ENCODE peak calls at places on chromosomes 2 and 18, in nine cellular contexts. S is hepatocyte, O is OCI-LY7, G is PC-3, W is GM23338, B is HCT116, E is neural progenitor cell, F is GM23248, Z is SK-N-SH. P is an unnamed sample.

GRCh38 chr2:196239622-196240587 is 68.5 kb upstream of the STK17B start:
- DNase-seq in S (no peak), E (no peak), G (peak), F (peak), Z (no peak), W (peak), O (peak), B (peak), P (peak)

GRCh38 chr2:28709101-28709500 is 42.5 kb upstream of the PPP1CB start:
- DNase-seq in W (no peak), S (peak), Z (no peak), G (no peak), B (no peak), O (no peak), F (peak), E (no peak), P (no peak)

GRCh38 chr18:36078751-36079529 is 11.6 kb upstream of the RPRD1A start:
- DNase-seq in F (peak), E (no peak), G (no peak), B (no peak), Z (no peak), S (no peak), O (no peak), W (no peak), P (no peak)

GRCh38 chr2:204012081-204012653 is 75.6 kb downstream of the ICOS start:
- DNase-seq in O (no peak), F (peak), E (no peak), B (no peak), Z (peak), G (peak), S (peak), W (no peak), P (no peak)

GRCh38 chr2:216034065-216034464 is 20.7 kb upstream of the MREG start:
- DNase-seq in O (peak), F (peak), W (peak), G (peak), B (peak), E (peak), S (peak), Z (peak), P (peak)

GRCh38 chr2:127413782-127414743 is 4.2 kb upstream of the PROC start:
- DNase-seq in G (peak), O (no peak), B (no peak), E (no peak), S (peak), F (peak), W (no peak), Z (no peak), P (no peak)

GRCh38 chr2:85501244-85501643 is 37.7 kb upstream of the MAT2A start:
- DNase-seq in O (no peak), F (no peak), E (no peak), B (no peak), W (peak), S (no peak), Z (no peak), G (peak), P (no peak)

GRCh38 chr2:17298453-17298852 is 219.8 kb downstream of the RAD51AP2 start:
- DNase-seq in G (no peak), Z (no peak), S (no peak), O (no peak), F (peak), B (no peak), W (no peak), E (no peak), P (no peak)

GRCh38 chr18:12659904-12660605 is 2.1 kb upstream of the SPIRE1 start:
- DNase-seq in B (peak), W (peak), S (peak), Z (peak), G (peak), F (peak), E (peak), O (peak), P (peak)

GRCh38 chr2:105261061-105261460 is 19.5 kb downstream of the GPR45 start:
- DNase-seq in O (no peak), Z (peak), S (peak), W (no peak), F (peak), B (no peak), G (no peak), E (no peak), P (no peak)

GRCh38 chr2:65545818-65546217 is 113.4 kb upstream of the SPRED2 start:
- DNase-seq in B (no peak), O (no peak), Z (no peak), S (peak), F (peak), W (no peak), G (no peak), E (no peak), P (no peak)

GRCh38 chr2:60554649-60555065 is 1.2 kb upstream of the BCL11A start:
- DNase-seq in E (peak), F (no peak), B (no peak), Z (peak), S (peak), G (no peak), W (peak), O (no peak), P (no peak)

GRCh38 chr2:228681426-228681825 is 499.9 kb upstream of the SPHKAP start:
- DNase-seq in Z (peak), G (peak), S (peak), W (peak), B (peak), O (no peak), E (peak), F (peak), P (no peak)

GRCh38 chr2:214193943-214194342 is 216.9 kb upstream of the VWC2L start:
- DNase-seq in S (no peak), G (peak), E (no peak), F (peak), B (peak), O (no peak), W (no peak), Z (no peak), P (no peak)

GRCh38 chr2:177285892-177286715 is 21.6 kb upstream of the NFE2L2 start:
- DNase-seq in O (no peak), Z (no peak), E (no peak), S (no peak), G (no peak), B (no peak), F (no peak), W (no peak), P (no peak)

GRCh38 chr2:158191569-158191968 is 89.9 kb downstream of the UPP2 start:
- DNase-seq in B (no peak), S (no peak), E (no peak), W (peak), F (no peak), G (no peak), Z (no peak), O (no peak), P (no peak)

GRCh38 chr2:121282800-121283382 is 2.1 kb downstream of the TFCP2L1 start:
- DNase-seq in W (no peak), S (no peak), B (no peak), O (no peak), Z (no peak), F (no peak), E (no peak), G (no peak), P (no peak)

GRCh38 chr2:191204443-191204842 is 40.8 kb upstream of the MYO1B start:
- DNase-seq in F (no peak), S (no peak), G (no peak), O (no peak), B (no peak), E (no peak), Z (no peak), W (no peak), P (peak)

GRCh38 chr2:240655931-240656886 is 26.5 kb downstream of the AQP12B start:
- DNase-seq in E (no peak), B (no peak), O (no peak), G (peak), S (no peak), F (peak), Z (no peak), W (no peak), P (no peak)

GRCh38 chr18:13273800-13274199 is 55.2 kb downstream of the LDLRAD4 start:
- DNase-seq in E (no peak), G (no peak), S (no peak), O (no peak), W (no peak), F (no peak), Z (no peak), B (no peak), P (no peak)

GRCh38 chr18:43116699-43117294 is 1.3 kb upstream of the RIT2 start:
- DNase-seq in W (no peak), O (no peak), S (no peak), B (no peak), E (no peak), G (no peak), Z (no peak), F (no peak), P (no peak)

GRCh38 chr2:27664622-27665363 is 1.1 kb downstream of the SLC4A1AP start:
- DNase-seq in E (no peak), W (no peak), G (no peak), B (no peak), S (no peak), Z (no peak), O (no peak), F (no peak), P (peak)

GRCh38 chr2:238866656-238867277 is 18.9 kb downstream of the TWIST2 start:
- DNase-seq in S (no peak), W (no peak), Z (peak), B (no peak), G (no peak), O (no peak), F (peak), E (no peak), P (no peak)

GRCh38 chr2:237998530-237998929 is 31.7 kb downstream of the UBE2F start:
- DNase-seq in F (peak), O (no peak), B (no peak), Z (no peak), G (no peak), S (peak), W (no peak), E (no peak), P (no peak)

GRCh38 chr18:22475426-22476100 is 57.8 kb upstream of the CTAGE1 start:
- DNase-seq in E (no peak), W (no peak), B (no peak), G (no peak), Z (no peak), O (no peak), S (no peak), F (no peak), P (no peak)

GRCh38 chr18:45108754-45109153 is 428.1 kb downstream of the SETBP1 start:
- DNase-seq in B (no peak), G (no peak), S (no peak), Z (no peak), O (no peak), F (no peak), W (no peak), E (no peak), P (no peak)

GRCh38 chr18:67145586-67146292 is 370.8 kb downstream of the DSEL start:
- DNase-seq in B (no peak), F (no peak), E (no peak), W (no peak), O (no peak), G (no peak), S (peak), Z (no peak), P (no peak)

GRCh38 chr18:13434854-13435253 is 216.3 kb downstream of the LDLRAD4 start:
- DNase-seq in E (no peak), Z (no peak), G (no peak), W (no peak), S (no peak), O (no peak), F (no peak), B (no peak), P (no peak)

GRCh38 chr2:121173112-121173511 is 111.9 kb downstream of the TFCP2L1 start:
- DNase-seq in E (no peak), F (no peak), B (no peak), O (no peak), Z (no peak), W (no peak), G (peak), S (no peak), P (no peak)

GRCh38 chr2:55885944-55886281 is 37.7 kb downstream of the EFEMP1 start:
- DNase-seq in O (no peak), G (no peak), B (no peak), W (no peak), S (no peak), E (no peak), Z (no peak), F (no peak), P (no peak)

GRCh38 chr2:50535971-50536759 is 495.8 kb downstream of the NRXN1 start:
- DNase-seq in E (peak), F (peak), B (peak), W (peak), O (peak), Z (peak), G (peak), S (peak), P (peak)

GRCh38 chr2:12616456-12617163 is 100.1 kb upstream of the TRIB2 start:
- DNase-seq in B (no peak), G (no peak), O (no peak), E (no peak), S (no peak), W (no peak), F (no peak), Z (no peak), P (no peak)

GRCh38 chr18:58863539-58864145 is 1.0 kb upstream of the ZNF532 start:
- DNase-seq in W (peak), B (no peak), Z (peak), E (peak), G (peak), F (peak), S (peak), O (peak), P (peak)

DNA sequence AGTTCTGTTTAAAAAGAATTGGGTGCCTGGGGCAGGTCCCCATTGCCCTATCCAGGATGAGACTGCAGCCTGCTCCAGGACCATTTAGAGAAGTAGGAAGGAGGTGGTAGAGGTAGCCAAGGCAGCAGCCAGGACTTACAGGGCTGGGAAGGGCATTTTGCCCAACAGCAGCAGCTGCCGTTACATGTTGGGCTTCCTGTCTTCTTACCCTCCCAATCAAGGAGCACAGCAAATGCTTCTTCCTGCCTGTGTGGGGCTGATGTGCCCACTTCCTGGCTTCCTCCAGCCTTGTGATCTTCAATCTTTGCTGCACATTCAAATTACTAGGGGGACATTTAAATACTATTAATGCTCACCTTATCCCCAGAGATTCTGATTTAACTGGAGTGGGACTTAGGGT is 112.0 kb downstream of the QPCT start:
- DNase-seq in E (no peak), Z (no peak), O (peak), G (no peak), F (peak), S (no peak), B (no peak), W (no peak), P (no peak)
- H2AFZ ChIP-seq in E (no peak), Z (no peak), O (peak), G (no peak), F (peak), S (no peak), B (no peak), W (peak), P (no peak)

GRCh38 chr2:152561251-152561650 is 156.0 kb downstream of the PRPF40A start:
- DNase-seq in E (no peak), S (no peak), O (no peak), B (no peak), F (no peak), G (no peak), Z (no peak), W (no peak), P (no peak)

GRCh38 chr2:152557273-152557879 is 159.9 kb downstream of the PRPF40A start:
- DNase-seq in B (no peak), G (no peak), O (no peak), F (no peak), S (no peak), W (no peak), Z (no peak), E (no peak), P (no peak)

GRCh38 chr2:152556506-152556905 is 160.8 kb downstream of the PRPF40A start:
- DNase-seq in W (no peak), B (no peak), G (no peak), E (no peak), S (no peak), F (no peak), Z (no peak), O (no peak), P (no peak)

GRCh38 chr2:152560163-152560562 is 157.1 kb downstream of the PRPF40A start:
- DNase-seq in O (no peak), Z (no peak), F (peak), W (no peak), E (no peak), B (no peak), G (peak), S (no peak), P (no peak)

DNA sequence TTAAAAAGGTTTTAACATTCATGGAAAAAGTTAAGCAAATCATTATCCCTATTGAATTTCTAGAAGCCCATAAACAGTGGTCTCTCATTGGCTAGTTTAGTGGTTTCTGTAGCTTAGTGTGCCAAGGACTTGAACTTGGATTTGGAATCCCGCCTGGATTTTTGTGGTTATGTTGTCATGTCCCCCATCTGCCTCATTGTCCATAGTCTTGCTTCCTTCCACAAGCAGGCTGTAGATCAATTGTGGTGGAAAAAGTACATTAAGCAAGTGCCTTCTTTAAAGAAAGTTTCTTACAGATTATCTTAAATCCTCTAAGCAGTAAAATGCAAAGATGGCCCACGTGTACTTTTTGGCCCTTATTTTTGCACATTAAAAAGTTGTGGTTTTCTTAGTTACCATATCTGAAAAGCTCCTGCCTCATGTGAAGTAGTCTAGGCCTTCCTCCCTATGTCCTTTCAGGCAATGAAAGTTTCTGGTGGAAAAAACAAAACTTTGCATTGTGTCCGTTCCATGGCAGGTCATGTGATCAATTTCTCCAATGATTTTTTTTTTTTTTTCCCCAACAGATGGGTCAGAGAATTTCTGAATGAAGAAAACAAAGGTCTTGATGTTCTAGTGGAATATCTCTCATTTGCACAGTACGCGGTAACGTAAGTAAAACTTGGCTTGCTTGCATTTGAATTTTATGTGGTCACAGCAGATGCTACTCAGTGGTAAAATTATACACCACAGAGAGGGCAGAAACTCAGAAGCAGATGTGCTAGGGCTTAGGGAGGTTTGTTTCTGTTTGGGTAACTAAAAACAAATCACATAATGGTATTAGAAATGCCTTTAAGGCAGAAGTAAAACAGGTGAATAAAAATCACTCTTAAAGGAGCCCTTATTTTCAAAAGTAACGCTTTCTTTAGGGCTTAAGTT is 158.8 kb downstream of the PRPF40A start:
- DNase-seq in S (no peak), W (no peak), O (no peak), E (no peak), Z (no peak), F (peak), G (peak), B (no peak), P (no peak)
- TF ChIP-seq EZH2phosphoT487 in S (no peak), W (no peak), O (no peak), E (no peak), Z (no peak), F (no peak), G (no peak), B (no peak), P (no peak)

DNA sequence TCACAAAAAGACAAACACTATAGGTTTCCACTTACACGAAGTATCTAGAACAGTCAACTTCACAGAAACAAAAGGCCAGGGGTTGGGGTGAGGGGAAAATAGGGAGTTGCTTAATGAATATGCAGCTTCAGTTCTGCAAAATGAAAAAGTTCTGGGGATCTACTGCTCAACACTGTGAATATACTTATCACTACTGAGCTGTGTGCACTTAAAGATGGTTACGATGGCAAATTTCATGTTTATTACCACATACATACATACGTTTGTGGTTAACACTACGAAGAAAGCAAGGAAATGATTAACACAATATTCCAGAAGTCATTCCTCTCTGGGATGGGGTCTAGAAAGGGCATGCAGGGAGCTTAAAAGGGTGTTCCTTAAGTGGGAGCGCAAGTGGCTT is 19.3 kb downstream of the MBOAT2 start:
- DNase-seq in E (no peak), F (peak), S (no peak), G (no peak), B (no peak), Z (no peak), O (no peak), W (no peak), P (no peak)
- H2AFZ ChIP-seq in E (no peak), F (no peak), S (no peak), G (no peak), B (no peak), Z (peak), O (no peak), W (no peak), P (no peak)

GRCh38 chr2:68467077-68467960 is at the start of the genes APLF and FBXO48:
- DNase-seq in F (peak), G (peak), W (peak), E (peak), Z (peak), B (peak), O (peak), S (peak), P (peak)

GRCh38 chr2:68466778-68467076 is 367 bp downstream of the FBXO48 start:
- DNase-seq in B (no peak), S (no peak), G (no peak), F (peak), Z (no peak), E (no peak), O (no peak), W (no peak), P (no peak)

GRCh38 chr2:68464651-68465050 is 2.4 kb downstream of the FBXO48 start:
- DNase-seq in Z (no peak), O (no peak), G (no peak), B (no peak), W (no peak), S (no peak), F (no peak), E (no peak), P (no peak)

GRCh38 chr2:68465081-68465916 is 1.8 kb downstream of the FBXO48 start:
- DNase-seq in B (no peak), O (no peak), G (peak), E (no peak), W (no peak), Z (no peak), F (peak), S (no peak), P (peak)

DNA sequence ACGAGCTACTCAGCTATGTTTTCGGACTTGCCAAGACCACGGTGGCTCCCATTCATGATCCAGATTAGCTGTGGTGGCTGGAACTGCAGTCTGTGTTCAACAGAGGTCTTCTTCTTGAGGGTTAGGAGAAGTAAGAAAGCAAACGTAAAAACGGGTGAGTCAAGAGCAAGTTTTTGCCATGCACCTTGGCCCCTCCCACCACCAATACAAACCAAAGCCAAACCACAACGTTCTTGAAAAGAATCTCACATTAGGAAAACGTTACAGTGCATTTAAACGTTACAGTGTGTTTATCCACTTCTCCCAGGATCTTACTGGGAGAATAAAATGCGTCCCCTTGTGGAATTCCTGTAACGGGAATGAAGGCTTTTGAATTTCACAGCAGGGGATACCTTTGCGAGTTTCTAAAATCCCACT is 725 bp downstream of the FBXO48 start:
- DNase-seq in E (peak), Z (no peak), B (no peak), F (peak), O (peak), W (no peak), G (peak), S (peak), P (peak)
- TF ChIP-seq EZH2phosphoT487 in E (no peak), Z (no peak), B (no peak), F (no peak), O (no peak), W (no peak), G (no peak), S (no peak), P (no peak)

GRCh38 chr2:144513388-144514100 is 6.4 kb downstream of the ZEB2 start:
- DNase-seq in G (no peak), F (peak), Z (no peak), B (no peak), E (peak), S (peak), W (peak), O (no peak), P (no peak)
- H2AFZ ChIP-seq in G (no peak), F (peak), Z (no peak), B (no peak), E (no peak), S (no peak), W (no peak), O (no peak), P (no peak)

P was measured in MM.1S.